ENCODE peak calls at places on chromosomes 12 and 14, in eight cellular contexts. B is body of pancreas, L is transverse colon, M is brain microvascular endothelial cell, Y is suprapubic skin, X is uterus, C is AG10803, V is ovary. A is an unnamed sample.
A peak's percentile ranks its signal among the peaks of the same experiment; 100 is the strongest.

GRCh38 chr12:102691773-102692555 is 211.6 kb upstream of the IGF1 start:
- DNase-seq in M (no peak), Y (no peak), V (no peak), X (no peak), C (no peak), B (no peak), L (no peak), A (no peak)

GRCh38 chr12:126384029-126384564 is 1318.9 kb downstream of the AACS start:
- DNase-seq in L (no peak), B (peak; percentile 90), M (no peak), C (no peak), X (no peak), V (no peak), Y (no peak), A (no peak)

GRCh38 chr12:45989277-45989856 is 1.0 kb downstream of the SCAF11 start:
- DNase-seq in C (no peak), L (no peak), B (no peak), X (no peak), V (no peak), Y (no peak), M (no peak), A (no peak)

GRCh38 chr12:75545636-75546035 is 34.2 kb upstream of the KRR1 start:
- DNase-seq in B (no peak), L (no peak), M (no peak), C (no peak), V (no peak), X (no peak), Y (no peak), A (no peak)

GRCh38 chr14:83473846-83474245 is 1940.2 kb upstream of the SEL1L start:
- DNase-seq in M (peak; percentile 22), C (peak; percentile 27), V (no peak), B (no peak), X (no peak), Y (no peak), L (no peak), A (no peak)

GRCh38 chr14:36791402-36791801 is 129.7 kb downstream of the PAX9 start:
- DNase-seq in Y (no peak), B (no peak), L (no peak), X (no peak), C (no peak), V (no peak), M (no peak), A (no peak)

GRCh38 chr12:124508323-124509096 is 58.9 kb downstream of the NCOR2 start:
- DNase-seq in Y (no peak), L (no peak), M (no peak), V (no peak), C (no peak), B (no peak), X (peak; percentile 54), A (no peak)

GRCh38 chr12:123617144-123617543 is 15.2 kb downstream of the DDX55 start:
- DNase-seq in Y (no peak), M (no peak), B (no peak), V (no peak), C (no peak), L (no peak), X (no peak), A (no peak)

GRCh38 chr12:1930816-1931597 is 12.6 kb upstream of the CACNA2D4 start:
- DNase-seq in M (no peak), V (no peak), X (peak; percentile 4), C (no peak), L (no peak), B (no peak), Y (no peak), A (no peak)

GRCh38 chr12:120428597-120429206 is 9.2 kb upstream of the COX6A1 start:
- DNase-seq in Y (no peak), X (no peak), C (no peak), V (no peak), L (peak; percentile 55), M (no peak), B (no peak), A (no peak)

GRCh38 chr14:54567634-54568561 is 970 bp downstream of the SAMD4A start:
- DNase-seq in V (peak; percentile 71), Y (peak; percentile 76), M (peak; percentile 20), C (peak; percentile 48), B (peak; percentile 58), X (peak; percentile 57), L (peak; percentile 49), A (no peak)

GRCh38 chr12:132189378-132190011 is 45.2 kb downstream of the NOC4L start:
- DNase-seq in V (peak; percentile 84), Y (peak; percentile 92), B (peak; percentile 88), M (peak; percentile 79), L (peak; percentile 95), C (peak; percentile 85), X (peak; percentile 86), A (peak; percentile 54)

GRCh38 chr12:128790653-128791373 is 32.9 kb downstream of the SLC15A4 start:
- DNase-seq in X (no peak), L (no peak), B (no peak), M (no peak), V (no peak), Y (no peak), C (peak; percentile 46), A (no peak)

GRCh38 chr12:105334568-105334967 is 4.1 kb downstream of the C12orf75 start:
- DNase-seq in Y (no peak), M (peak; percentile 68), X (no peak), B (no peak), L (no peak), C (no peak), V (no peak), A (no peak)

GRCh38 chr12:104167519-104168458 is 29.8 kb upstream of the NFYB start:
- DNase-seq in Y (no peak), V (no peak), B (no peak), C (no peak), L (no peak), M (no peak), X (no peak), A (no peak)

GRCh38 chr12:90945070-90945649 is 9.8 kb downstream of the CCER1 start:
- DNase-seq in C (peak; percentile 43), X (no peak), Y (no peak), B (no peak), V (no peak), M (peak; percentile 24), L (no peak), A (no peak)

GRCh38 chr12:30694412-30694955 is 1.2 kb downstream of the IPO8 start:
- DNase-seq in Y (no peak), C (no peak), B (no peak), V (no peak), L (no peak), M (no peak), X (no peak), A (no peak)

DNA sequence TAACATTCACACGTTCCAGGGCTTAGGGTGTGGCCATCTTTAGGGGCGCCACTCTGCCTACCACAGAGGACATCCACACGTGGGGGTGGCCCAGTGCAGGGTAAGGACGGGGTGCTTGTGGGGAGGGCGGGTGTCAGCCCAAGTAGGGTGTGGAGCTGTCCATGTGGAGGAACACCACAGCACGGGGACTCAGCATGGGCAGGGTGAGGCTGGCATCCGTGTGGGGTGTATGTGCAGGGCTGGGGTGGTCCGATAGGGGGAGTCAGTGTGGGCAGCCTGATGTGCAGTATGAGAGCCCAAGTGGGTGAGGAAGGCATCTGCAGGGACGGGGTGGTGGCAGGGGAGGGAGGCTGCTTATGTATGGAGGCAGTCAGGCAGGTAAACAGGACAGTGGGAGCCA is 17.7 kb downstream of the PSMC1 start:
- DNase-seq in Y (no peak), M (no peak), V (no peak), L (no peak), X (no peak), C (no peak), B (no peak), A (no peak)
- TF ChIP-seq CTCF in Y (no peak), M (peak; percentile 34), V (no peak), L (no peak), X (no peak), C (peak; percentile 29), B (no peak), A (no peak)

GRCh38 chr14:79134346-79134745 is 964.2 kb downstream of the NRXN3 start:
- DNase-seq in L (no peak), X (no peak), M (no peak), Y (no peak), B (no peak), V (no peak), C (no peak), A (no peak)
- TF ChIP-seq CTCF in L (no peak), X (no peak), M (no peak), Y (no peak), B (no peak), V (no peak), C (no peak), A (no peak)

GRCh38 chr14:51979399-51979709 is 10.0 kb upstream of the RTRAF start:
- DNase-seq in L (no peak), C (no peak), B (no peak), Y (no peak), V (no peak), X (no peak), M (no peak), A (no peak)
- TF ChIP-seq CTCF in L (no peak), C (no peak), B (no peak), Y (no peak), V (no peak), X (no peak), M (no peak), A (no peak)

GRCh38 chr12:5915511-5915910 is 29.5 kb downstream of the ANO2 start:
- DNase-seq in V (no peak), M (no peak), X (no peak), B (no peak), Y (no peak), C (no peak), L (no peak), A (no peak)

GRCh38 chr12:5912011-5912410 is 33.0 kb downstream of the ANO2 start:
- DNase-seq in L (no peak), Y (no peak), B (no peak), V (no peak), X (no peak), M (no peak), C (no peak), A (no peak)

GRCh38 chr12:5910790-5911548 is 34.1 kb downstream of the ANO2 start:
- DNase-seq in Y (no peak), X (no peak), M (no peak), C (no peak), B (no peak), L (no peak), V (no peak), A (no peak)

GRCh38 chr12:5914387-5915149 is 30.5 kb downstream of the ANO2 start:
- DNase-seq in Y (no peak), B (no peak), L (no peak), M (no peak), V (no peak), X (no peak), C (no peak), A (no peak)

DNA sequence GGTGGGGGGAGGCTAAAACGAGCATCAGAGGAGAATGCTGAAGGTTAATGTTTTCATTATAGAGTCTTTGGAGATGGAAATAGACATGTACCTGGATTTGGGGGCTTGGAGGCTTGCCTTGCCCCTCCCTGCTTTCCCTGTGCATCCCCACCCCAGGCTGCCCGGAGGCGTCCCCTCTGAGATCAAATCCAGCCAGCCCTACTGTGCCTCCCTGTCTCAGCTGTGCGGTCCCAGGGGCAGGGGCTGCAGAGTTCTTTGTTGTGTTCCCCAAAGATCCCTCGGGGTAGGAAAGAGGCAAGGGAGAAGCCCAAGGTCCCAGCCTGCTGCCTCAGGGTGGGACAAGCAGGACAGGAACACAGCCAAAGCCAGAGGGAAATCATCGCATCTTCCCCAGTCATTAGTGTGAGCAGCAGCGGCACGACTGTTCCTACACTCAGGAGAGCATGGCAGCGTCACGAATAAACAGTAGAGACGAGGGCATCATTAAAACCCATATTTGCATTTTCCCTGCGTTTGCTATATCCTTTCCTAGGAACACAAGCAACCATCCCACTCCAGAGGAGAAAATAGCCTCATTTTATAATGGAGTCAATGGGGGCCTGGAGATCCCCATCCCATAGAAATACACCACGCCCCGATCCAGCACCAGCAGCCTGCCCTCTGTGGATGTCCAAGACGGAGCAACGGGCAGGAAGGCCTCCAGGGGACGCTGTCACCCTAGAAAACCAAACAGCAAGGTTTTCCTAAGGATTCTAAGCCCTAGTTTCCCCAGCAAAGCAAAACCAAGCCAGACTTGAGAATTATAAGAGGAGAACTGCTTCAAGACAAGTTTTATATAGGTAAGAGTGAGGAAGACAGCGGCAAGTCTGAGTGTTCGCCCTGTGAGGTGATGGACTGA is 32.4 kb downstream of the ANO2 start:
- DNase-seq in M (no peak), B (no peak), L (no peak), X (no peak), V (no peak), C (no peak), Y (no peak), A (no peak)
- TF ChIP-seq CTCF in M (peak; percentile 33), B (no peak), L (no peak), X (no peak), V (no peak), C (peak; percentile 24), Y (no peak), A (no peak)